ENCODE peak calls at places on chromosomes 1 and 21, in six cellular contexts. A, Z, U, Q, E and B are unnamed samples.

GRCh38 chr1:33758698-33759097 is 105.2 kb upstream of the HMGB4 start:
- DNase-seq in A (no peak), Z (no peak), U (no peak), Q (no peak), E (no peak), B (no peak)

GRCh38 chr1:82162526-82163420 is 362.0 kb downstream of the ADGRL2 start:
- DNase-seq in A (no peak), Z (no peak), U (no peak), Q (no peak), E (no peak), B (peak)

GRCh38 chr1:51920130-51920529 is 41.6 kb upstream of the NRDC start:
- DNase-seq in A (no peak), Z (no peak), U (no peak), Q (no peak), E (no peak), B (no peak)

GRCh38 chr1:88678405-88678804 is 5.7 kb upstream of the PKN2 start:
- DNase-seq in A (no peak), Z (no peak), U (no peak), Q (no peak), E (no peak), B (no peak)

GRCh38 chr1:39266269-39266668 is 61.8 kb downstream of the MACF1 start:
- DNase-seq in A (no peak), Z (no peak), U (no peak), Q (no peak), E (no peak), B (no peak)

GRCh38 chr1:203593723-203594122 is 32.9 kb upstream of the ATP2B4 start:
- DNase-seq in A (peak), Z (peak), U (no peak), Q (peak), E (no peak), B (no peak)

GRCh38 chr1:60423181-60423780 is 349.7 kb upstream of the C1orf87 start:
- DNase-seq in A (no peak), Z (no peak), U (no peak), Q (no peak), E (no peak), B (no peak)

GRCh38 chr1:112040891-112041740 is 51.6 kb upstream of the KCND3 start:
- DNase-seq in A (no peak), Z (no peak), U (no peak), Q (no peak), E (no peak), B (no peak)

GRCh38 chr1:75125161-75125681 is 9.0 kb upstream of the LHX8 start:
- DNase-seq in A (no peak), Z (no peak), U (no peak), Q (no peak), E (no peak), B (no peak)

GRCh38 chr1:110773813-110774212 is 99.1 kb upstream of the KCNA3 start:
- DNase-seq in A (no peak), Z (no peak), U (no peak), Q (no peak), E (no peak), B (no peak)

GRCh38 chr21:44520326-44521300 is 19.4 kb downstream of the KRTAP10-1 start:
- DNase-seq in A (no peak), Z (no peak), U (peak), Q (peak), E (no peak), B (no peak)

GRCh38 chr21:43585924-43586411 is 73.3 kb downstream of the HSF2BP start:
- DNase-seq in A (peak), Z (no peak), U (no peak), Q (peak), E (peak), B (peak)

GRCh38 chr1:38026592-38027200 is 14.2 kb downstream of the UTP11 start:
- DNase-seq in A (peak), Z (no peak), U (peak), Q (peak), E (no peak), B (no peak)

GRCh38 chr1:164664127-164664526 is 105.1 kb downstream of the PBX1 start:
- DNase-seq in A (no peak), Z (no peak), U (no peak), Q (no peak), E (no peak), B (no peak)

GRCh38 chr1:184752656-184753055 is 2.0 kb downstream of the EDEM3 start:
- DNase-seq in A (no peak), Z (no peak), U (no peak), Q (no peak), E (no peak), B (no peak)

GRCh38 chr1:205263580-205264190 is 35.9 kb downstream of the TMCC2 start:
- DNase-seq in A (peak), Z (no peak), U (no peak), Q (no peak), E (no peak), B (no peak)

GRCh38 chr1:89125571-89126233 is at the start of gene GBP2:
- DNase-seq in A (peak), Z (no peak), U (no peak), Q (no peak), E (no peak), B (peak)

DNA sequence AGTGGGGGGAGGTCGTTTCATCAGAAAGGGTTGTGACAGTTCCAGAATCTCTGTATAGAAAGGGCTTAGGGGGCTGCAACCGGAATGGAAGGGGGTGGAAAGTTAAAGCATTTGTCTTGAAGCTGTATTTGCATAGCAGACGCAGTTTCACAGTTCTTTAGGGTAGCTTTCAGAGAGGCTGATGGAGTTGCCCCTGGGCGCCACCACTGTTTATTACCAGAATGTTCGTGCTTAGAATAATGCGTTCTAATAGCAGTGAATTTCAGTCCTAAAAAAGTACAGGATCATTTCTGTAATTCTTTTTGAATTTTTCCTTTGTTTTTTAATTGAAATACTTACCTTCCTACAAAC is 1.3 kb downstream of the EXO1 start:
- DNase-seq in A (no peak), Z (no peak), U (no peak), Q (no peak), E (no peak), B (no peak)
- H3K4me3 ChIP-seq in A (peak), Z (no peak), U (no peak), Q (no peak), E (peak), B (no peak)

GRCh38 chr1:232211149-232211548 is 418.8 kb downstream of the SIPA1L2 start:
- DNase-seq in A (no peak), Z (no peak), U (no peak), Q (no peak), E (no peak), B (no peak)
- TF ChIP-seq CTCF in A (peak), Z (no peak), U (peak), Q (no peak), E (peak), B (peak)

GRCh38 chr1:202133016-202133415 is 10.3 kb downstream of the GPR37L1 start:
- DNase-seq in A (no peak), Z (no peak), U (peak), Q (no peak), E (no peak), B (no peak)
- H3K4me3 ChIP-seq in A (no peak), Z (no peak), U (peak), Q (no peak), E (no peak), B (no peak)

DNA sequence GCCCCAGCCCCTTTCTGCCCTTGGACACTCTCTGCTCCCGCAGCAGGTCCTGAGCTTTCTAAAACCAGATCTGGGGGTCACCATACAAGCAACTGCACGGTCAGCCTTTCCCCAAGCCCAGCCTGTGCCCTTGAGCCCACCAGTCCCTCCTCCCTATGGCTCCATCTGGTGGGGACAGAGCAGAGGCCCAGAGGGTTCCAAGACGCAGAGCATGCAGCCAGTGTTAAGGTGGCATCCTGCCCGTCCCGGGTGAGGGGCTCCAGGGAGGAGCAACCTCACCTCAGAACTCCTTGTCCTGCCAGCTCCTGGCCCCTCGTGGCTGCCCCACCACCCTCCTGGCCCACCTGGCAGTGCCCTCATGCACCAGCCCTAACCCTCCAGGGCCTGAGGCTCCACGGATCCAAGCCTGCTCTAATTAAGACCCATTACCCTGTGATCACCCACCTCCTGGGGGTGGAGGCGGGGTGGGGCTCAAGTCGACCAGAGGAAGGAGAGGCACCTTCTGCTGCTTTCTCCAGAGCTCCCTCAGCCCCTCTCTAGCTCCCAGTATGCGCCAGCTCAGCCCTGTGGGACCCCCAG is 8.5 kb downstream of the CHD5 start:
- DNase-seq in A (no peak), Z (no peak), U (no peak), Q (no peak), E (no peak), B (no peak)
- TF ChIP-seq CTCF in A (peak), Z (no peak), U (peak), Q (no peak), E (peak), B (peak)

GRCh38 chr1:16212251-16212961 is at the start of gene ARHGEF19:
- DNase-seq in A (peak), Z (no peak), U (peak), Q (peak), E (no peak), B (no peak)
- H3K4me3 ChIP-seq in A (peak), Z (no peak), U (peak), Q (no peak), E (no peak), B (no peak)

DNA sequence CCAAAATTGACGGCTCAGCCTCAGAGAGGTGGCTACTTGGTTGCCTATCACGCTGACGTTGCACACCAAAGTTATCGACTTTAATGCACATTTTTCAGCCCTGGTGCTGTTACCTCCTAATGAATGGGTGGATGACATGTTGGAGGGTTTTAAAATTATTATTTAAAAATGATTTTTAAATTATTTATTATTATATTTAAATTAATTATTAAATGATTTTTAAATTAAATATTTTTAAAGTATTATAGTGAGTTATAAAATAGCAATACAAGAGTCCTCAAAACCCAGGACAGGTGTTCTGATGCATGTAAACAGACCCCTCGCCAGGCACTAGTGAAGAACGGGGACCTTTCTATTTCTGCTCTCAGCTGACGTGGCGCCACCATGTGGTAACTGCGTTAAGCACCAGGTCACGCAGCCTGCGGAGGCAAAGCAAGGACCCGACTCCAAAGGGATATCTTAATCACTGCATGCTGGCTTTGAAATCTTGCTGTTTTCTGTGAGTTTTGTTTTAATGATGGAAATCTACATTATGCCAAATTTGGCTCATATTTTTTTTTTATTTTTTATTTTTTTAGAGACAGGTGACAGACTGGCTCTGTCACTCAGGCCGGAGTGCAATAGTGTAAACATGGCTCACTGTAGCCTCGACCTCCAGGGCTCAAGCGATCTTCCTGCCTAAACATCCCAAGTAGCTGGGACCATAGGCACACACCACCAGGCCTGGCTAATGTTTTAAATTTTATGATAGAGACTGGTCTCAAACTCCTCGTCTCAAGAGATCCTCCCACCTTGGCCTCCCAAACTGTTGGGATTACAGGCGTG is 22.6 kb downstream of the CASP9 start:
- DNase-seq in A (peak), Z (peak), U (peak), Q (peak), E (no peak), B (no peak)
- TF ChIP-seq CTCF in A (peak), Z (peak), U (peak), Q (peak), E (peak), B (peak)

GRCh38 chr1:154860154-154860870 is 9.8 kb downstream of the KCNN3 start:
- DNase-seq in A (no peak), Z (no peak), U (no peak), Q (no peak), E (no peak), B (no peak)

GRCh38 chr1:154857022-154857421 is 13.1 kb downstream of the KCNN3 start:
- DNase-seq in A (no peak), Z (no peak), U (no peak), Q (no peak), E (no peak), B (no peak)

GRCh38 chr1:154859786-154860153 is 10.3 kb downstream of the KCNN3 start:
- DNase-seq in A (no peak), Z (no peak), U (no peak), Q (no peak), E (no peak), B (no peak)

GRCh38 chr1:154857441-154858215 is 12.5 kb downstream of the KCNN3 start:
- DNase-seq in A (no peak), Z (no peak), U (no peak), Q (no peak), E (no peak), B (no peak)

GRCh38 chr1:154859151-154859785 is 10.8 kb downstream of the KCNN3 start:
- DNase-seq in A (no peak), Z (no peak), U (no peak), Q (no peak), E (no peak), B (no peak)
- H3K4me3 ChIP-seq in A (no peak), Z (no peak), U (no peak), Q (no peak), E (no peak), B (no peak)

GRCh38 chr1:153679337-153680119 is 1.0 kb downstream of the NPR1 start:
- DNase-seq in A (no peak), Z (no peak), U (peak), Q (peak), E (no peak), B (no peak)
- TF ChIP-seq CTCF in A (no peak), Z (peak), U (no peak), Q (no peak), E (no peak), B (peak)

GRCh38 chr1:84968101-84968500 is 28.8 kb downstream of the MCOLN2 start:
- DNase-seq in A (no peak), Z (no peak), U (no peak), Q (no peak), E (no peak), B (no peak)
- H3K4me3 ChIP-seq in A (no peak), Z (no peak), U (no peak), Q (no peak), E (no peak), B (no peak)